ENCODE peak calls at places on chromosomes 2 and 18, in four cellular contexts. One of them, this sample, is unnamed.
A peak's percentile ranks its signal among the peaks of the same experiment; 100 is the strongest.

GRCh38 chr2:140596447-140596846 is 1534.4 kb downstream of the LRP1B start:
- ATAC-seq in IMR-90: no peak
- ATAC-seq in stimulated activated naive CD8-positive, alpha-beta T cell treated with anti-CD3 and anti-CD28 coated beads, Interleukin-15, amount 100 ng/mL, for 72 hours: no peak
- ATAC-seq in activated T-cell treated with anti-CD3 and anti-CD28 coated beads, Interleukin-2, amount 50 U/mL, for 4 hours: no peak
- ATAC-seq in this sample: no peak

GRCh38 chr2:24721470-24721869 is 71.7 kb downstream of the PTRHD1 start:
- ATAC-seq in IMR-90: peak; percentile 78
- ATAC-seq in stimulated activated naive CD8-positive, alpha-beta T cell treated with anti-CD3 and anti-CD28 coated beads, Interleukin-15, amount 100 ng/mL, for 72 hours: peak; percentile 66
- ATAC-seq in activated T-cell treated with anti-CD3 and anti-CD28 coated beads, Interleukin-2, amount 50 U/mL, for 4 hours: no peak
- ATAC-seq in this sample: peak; percentile 93

GRCh38 chr2:11636593-11637295 is 33.3 kb downstream of the NTSR2 start:
- ATAC-seq in IMR-90: no peak
- ATAC-seq in stimulated activated naive CD8-positive, alpha-beta T cell treated with anti-CD3 and anti-CD28 coated beads, Interleukin-15, amount 100 ng/mL, for 72 hours: peak; percentile 53
- ATAC-seq in activated T-cell treated with anti-CD3 and anti-CD28 coated beads, Interleukin-2, amount 50 U/mL, for 4 hours: no peak
- ATAC-seq in this sample: no peak

GRCh38 chr2:43104106-43104505 is 122.3 kb downstream of the ZFP36L2 start:
- ATAC-seq in IMR-90: no peak
- ATAC-seq in stimulated activated naive CD8-positive, alpha-beta T cell treated with anti-CD3 and anti-CD28 coated beads, Interleukin-15, amount 100 ng/mL, for 72 hours: no peak
- ATAC-seq in activated T-cell treated with anti-CD3 and anti-CD28 coated beads, Interleukin-2, amount 50 U/mL, for 4 hours: no peak
- ATAC-seq in this sample: no peak

GRCh38 chr18:23380001-23380550 is 73.0 kb upstream of the RIOK3 start:
- ATAC-seq in IMR-90: peak; percentile 52
- ATAC-seq in stimulated activated naive CD8-positive, alpha-beta T cell treated with anti-CD3 and anti-CD28 coated beads, Interleukin-15, amount 100 ng/mL, for 72 hours: no peak
- ATAC-seq in activated T-cell treated with anti-CD3 and anti-CD28 coated beads, Interleukin-2, amount 50 U/mL, for 4 hours: no peak
- ATAC-seq in this sample: no peak

GRCh38 chr2:211457325-211457724 is 900.9 kb downstream of the CPS1 start:
- ATAC-seq in IMR-90: no peak
- ATAC-seq in stimulated activated naive CD8-positive, alpha-beta T cell treated with anti-CD3 and anti-CD28 coated beads, Interleukin-15, amount 100 ng/mL, for 72 hours: no peak
- ATAC-seq in activated T-cell treated with anti-CD3 and anti-CD28 coated beads, Interleukin-2, amount 50 U/mL, for 4 hours: no peak
- ATAC-seq in this sample: no peak

GRCh38 chr18:79723036-79723435 is 43.4 kb downstream of the CTDP1 start:
- ATAC-seq in IMR-90: no peak
- ATAC-seq in stimulated activated naive CD8-positive, alpha-beta T cell treated with anti-CD3 and anti-CD28 coated beads, Interleukin-15, amount 100 ng/mL, for 72 hours: no peak
- ATAC-seq in activated T-cell treated with anti-CD3 and anti-CD28 coated beads, Interleukin-2, amount 50 U/mL, for 4 hours: no peak
- ATAC-seq in this sample: no peak

GRCh38 chr2:63614448-63614968 is 25.7 kb downstream of the MDH1 start:
- ATAC-seq in IMR-90: peak; percentile 85
- ATAC-seq in stimulated activated naive CD8-positive, alpha-beta T cell treated with anti-CD3 and anti-CD28 coated beads, Interleukin-15, amount 100 ng/mL, for 72 hours: no peak
- ATAC-seq in activated T-cell treated with anti-CD3 and anti-CD28 coated beads, Interleukin-2, amount 50 U/mL, for 4 hours: no peak
- ATAC-seq in this sample: no peak

GRCh38 chr2:25546852-25547251 is 126.5 kb downstream of the DTNB start:
- ATAC-seq in IMR-90: no peak
- ATAC-seq in stimulated activated naive CD8-positive, alpha-beta T cell treated with anti-CD3 and anti-CD28 coated beads, Interleukin-15, amount 100 ng/mL, for 72 hours: no peak
- ATAC-seq in activated T-cell treated with anti-CD3 and anti-CD28 coated beads, Interleukin-2, amount 50 U/mL, for 4 hours: no peak
- ATAC-seq in this sample: no peak

GRCh38 chr18:6170604-6171003 is 244.1 kb downstream of the L3MBTL4 start:
- ATAC-seq in IMR-90: no peak
- ATAC-seq in stimulated activated naive CD8-positive, alpha-beta T cell treated with anti-CD3 and anti-CD28 coated beads, Interleukin-15, amount 100 ng/mL, for 72 hours: no peak
- ATAC-seq in activated T-cell treated with anti-CD3 and anti-CD28 coated beads, Interleukin-2, amount 50 U/mL, for 4 hours: no peak
- ATAC-seq in this sample: no peak

GRCh38 chr18:61893304-61893970 is 630 bp upstream of the RNF152 start:
- ATAC-seq in IMR-90: peak; percentile 68
- ATAC-seq in stimulated activated naive CD8-positive, alpha-beta T cell treated with anti-CD3 and anti-CD28 coated beads, Interleukin-15, amount 100 ng/mL, for 72 hours: peak; percentile 65
- ATAC-seq in activated T-cell treated with anti-CD3 and anti-CD28 coated beads, Interleukin-2, amount 50 U/mL, for 4 hours: peak; percentile 70
- ATAC-seq in this sample: peak; percentile 68

GRCh38 chr2:111634050-111634784 is 249.8 kb downstream of the ANAPC1 start:
- ATAC-seq in IMR-90: no peak
- ATAC-seq in stimulated activated naive CD8-positive, alpha-beta T cell treated with anti-CD3 and anti-CD28 coated beads, Interleukin-15, amount 100 ng/mL, for 72 hours: peak; percentile 91
- ATAC-seq in activated T-cell treated with anti-CD3 and anti-CD28 coated beads, Interleukin-2, amount 50 U/mL, for 4 hours: peak; percentile 71
- ATAC-seq in this sample: peak; percentile 65

GRCh38 chr2:165162466-165162865 is 41.4 kb downstream of the SCN3A start:
- ATAC-seq in IMR-90: no peak
- ATAC-seq in stimulated activated naive CD8-positive, alpha-beta T cell treated with anti-CD3 and anti-CD28 coated beads, Interleukin-15, amount 100 ng/mL, for 72 hours: no peak
- ATAC-seq in activated T-cell treated with anti-CD3 and anti-CD28 coated beads, Interleukin-2, amount 50 U/mL, for 4 hours: no peak
- ATAC-seq in this sample: no peak

GRCh38 chr2:173521450-173522192 is 166.9 kb downstream of the CDCA7 start:
- ATAC-seq in IMR-90: no peak
- ATAC-seq in stimulated activated naive CD8-positive, alpha-beta T cell treated with anti-CD3 and anti-CD28 coated beads, Interleukin-15, amount 100 ng/mL, for 72 hours: no peak
- ATAC-seq in activated T-cell treated with anti-CD3 and anti-CD28 coated beads, Interleukin-2, amount 50 U/mL, for 4 hours: no peak
- ATAC-seq in this sample: no peak

GRCh38 chr2:43323810-43324588 is 97.6 kb upstream of the ZFP36L2 start:
- ATAC-seq in IMR-90: no peak
- ATAC-seq in stimulated activated naive CD8-positive, alpha-beta T cell treated with anti-CD3 and anti-CD28 coated beads, Interleukin-15, amount 100 ng/mL, for 72 hours: no peak
- ATAC-seq in activated T-cell treated with anti-CD3 and anti-CD28 coated beads, Interleukin-2, amount 50 U/mL, for 4 hours: no peak
- ATAC-seq in this sample: no peak

GRCh38 chr18:44778788-44779187 is 98.1 kb downstream of the SETBP1 start:
- ATAC-seq in IMR-90: no peak
- ATAC-seq in stimulated activated naive CD8-positive, alpha-beta T cell treated with anti-CD3 and anti-CD28 coated beads, Interleukin-15, amount 100 ng/mL, for 72 hours: no peak
- ATAC-seq in activated T-cell treated with anti-CD3 and anti-CD28 coated beads, Interleukin-2, amount 50 U/mL, for 4 hours: no peak
- ATAC-seq in this sample: no peak

GRCh38 chr18:22253676-22254075 is 84.3 kb downstream of the GATA6 start:
- ATAC-seq in IMR-90: no peak
- ATAC-seq in stimulated activated naive CD8-positive, alpha-beta T cell treated with anti-CD3 and anti-CD28 coated beads, Interleukin-15, amount 100 ng/mL, for 72 hours: no peak
- ATAC-seq in activated T-cell treated with anti-CD3 and anti-CD28 coated beads, Interleukin-2, amount 50 U/mL, for 4 hours: no peak
- ATAC-seq in this sample: no peak

GRCh38 chr2:39665811-39666488 is at the start of gene TMEM178A:
- ATAC-seq in IMR-90: peak; percentile 40
- ATAC-seq in stimulated activated naive CD8-positive, alpha-beta T cell treated with anti-CD3 and anti-CD28 coated beads, Interleukin-15, amount 100 ng/mL, for 72 hours: peak; percentile 62
- ATAC-seq in activated T-cell treated with anti-CD3 and anti-CD28 coated beads, Interleukin-2, amount 50 U/mL, for 4 hours: peak; percentile 62
- ATAC-seq in this sample: no peak

GRCh38 chr2:235675678-235676535 is 182.1 kb downstream of the AGAP1 start:
- ATAC-seq in IMR-90: peak; percentile 81
- ATAC-seq in stimulated activated naive CD8-positive, alpha-beta T cell treated with anti-CD3 and anti-CD28 coated beads, Interleukin-15, amount 100 ng/mL, for 72 hours: no peak
- ATAC-seq in activated T-cell treated with anti-CD3 and anti-CD28 coated beads, Interleukin-2, amount 50 U/mL, for 4 hours: no peak
- ATAC-seq in this sample: peak; percentile 67

GRCh38 chr2:33275689-33276444 is 200.6 kb upstream of the RASGRP3 start:
- ATAC-seq in IMR-90: peak; percentile 79
- ATAC-seq in stimulated activated naive CD8-positive, alpha-beta T cell treated with anti-CD3 and anti-CD28 coated beads, Interleukin-15, amount 100 ng/mL, for 72 hours: peak; percentile 37
- ATAC-seq in activated T-cell treated with anti-CD3 and anti-CD28 coated beads, Interleukin-2, amount 50 U/mL, for 4 hours: peak; percentile 87
- ATAC-seq in this sample: peak; percentile 94

GRCh38 chr2:150697596-150697995 is 210.1 kb upstream of the RND3 start:
- ATAC-seq in IMR-90: no peak
- ATAC-seq in stimulated activated naive CD8-positive, alpha-beta T cell treated with anti-CD3 and anti-CD28 coated beads, Interleukin-15, amount 100 ng/mL, for 72 hours: no peak
- ATAC-seq in activated T-cell treated with anti-CD3 and anti-CD28 coated beads, Interleukin-2, amount 50 U/mL, for 4 hours: no peak
- ATAC-seq in this sample: no peak

GRCh38 chr2:46900381-46900780 is 15.2 kb downstream of the MCFD2 start:
- ATAC-seq in IMR-90: no peak
- ATAC-seq in stimulated activated naive CD8-positive, alpha-beta T cell treated with anti-CD3 and anti-CD28 coated beads, Interleukin-15, amount 100 ng/mL, for 72 hours: no peak
- ATAC-seq in activated T-cell treated with anti-CD3 and anti-CD28 coated beads, Interleukin-2, amount 50 U/mL, for 4 hours: no peak
- ATAC-seq in this sample: no peak

GRCh38 chr18:9595197-9595596 is 19.2 kb downstream of the PPP4R1 start:
- ATAC-seq in IMR-90: peak; percentile 50
- ATAC-seq in stimulated activated naive CD8-positive, alpha-beta T cell treated with anti-CD3 and anti-CD28 coated beads, Interleukin-15, amount 100 ng/mL, for 72 hours: no peak
- ATAC-seq in activated T-cell treated with anti-CD3 and anti-CD28 coated beads, Interleukin-2, amount 50 U/mL, for 4 hours: no peak
- ATAC-seq in this sample: no peak

GRCh38 chr2:215286309-215286708 is 25.6 kb upstream of the ATIC start:
- ATAC-seq in IMR-90: no peak
- ATAC-seq in stimulated activated naive CD8-positive, alpha-beta T cell treated with anti-CD3 and anti-CD28 coated beads, Interleukin-15, amount 100 ng/mL, for 72 hours: no peak
- ATAC-seq in activated T-cell treated with anti-CD3 and anti-CD28 coated beads, Interleukin-2, amount 50 U/mL, for 4 hours: no peak
- ATAC-seq in this sample: no peak

GRCh38 chr18:58320907-58321561 is 277.0 kb downstream of the NEDD4L start:
- ATAC-seq in IMR-90: no peak
- ATAC-seq in stimulated activated naive CD8-positive, alpha-beta T cell treated with anti-CD3 and anti-CD28 coated beads, Interleukin-15, amount 100 ng/mL, for 72 hours: no peak
- ATAC-seq in activated T-cell treated with anti-CD3 and anti-CD28 coated beads, Interleukin-2, amount 50 U/mL, for 4 hours: no peak
- ATAC-seq in this sample: no peak

GRCh38 chr2:172374318-172375240 is 52.8 kb upstream of the ITGA6 start:
- ATAC-seq in IMR-90: no peak
- ATAC-seq in stimulated activated naive CD8-positive, alpha-beta T cell treated with anti-CD3 and anti-CD28 coated beads, Interleukin-15, amount 100 ng/mL, for 72 hours: no peak
- ATAC-seq in activated T-cell treated with anti-CD3 and anti-CD28 coated beads, Interleukin-2, amount 50 U/mL, for 4 hours: no peak
- ATAC-seq in this sample: no peak

GRCh38 chr18:46877329-46877987 is 39.8 kb downstream of the PIAS2 start:
- ATAC-seq in IMR-90: no peak
- ATAC-seq in stimulated activated naive CD8-positive, alpha-beta T cell treated with anti-CD3 and anti-CD28 coated beads, Interleukin-15, amount 100 ng/mL, for 72 hours: no peak
- ATAC-seq in activated T-cell treated with anti-CD3 and anti-CD28 coated beads, Interleukin-2, amount 50 U/mL, for 4 hours: no peak
- ATAC-seq in this sample: no peak

GRCh38 chr18:46297621-46298020 is 193.4 kb downstream of the HAUS1 start:
- ATAC-seq in IMR-90: no peak
- ATAC-seq in stimulated activated naive CD8-positive, alpha-beta T cell treated with anti-CD3 and anti-CD28 coated beads, Interleukin-15, amount 100 ng/mL, for 72 hours: peak; percentile 73
- ATAC-seq in activated T-cell treated with anti-CD3 and anti-CD28 coated beads, Interleukin-2, amount 50 U/mL, for 4 hours: no peak
- ATAC-seq in this sample: peak; percentile 48

GRCh38 chr2:23330214-23330613 is 54.8 kb upstream of the KLHL29 start:
- ATAC-seq in IMR-90: peak; percentile 53
- ATAC-seq in stimulated activated naive CD8-positive, alpha-beta T cell treated with anti-CD3 and anti-CD28 coated beads, Interleukin-15, amount 100 ng/mL, for 72 hours: no peak
- ATAC-seq in activated T-cell treated with anti-CD3 and anti-CD28 coated beads, Interleukin-2, amount 50 U/mL, for 4 hours: no peak
- ATAC-seq in this sample: no peak

GRCh38 chr2:96344011-96344410 is 8.4 kb downstream of the NCAPH start:
- ATAC-seq in IMR-90: peak; percentile 50
- ATAC-seq in stimulated activated naive CD8-positive, alpha-beta T cell treated with anti-CD3 and anti-CD28 coated beads, Interleukin-15, amount 100 ng/mL, for 72 hours: peak; percentile 72
- ATAC-seq in activated T-cell treated with anti-CD3 and anti-CD28 coated beads, Interleukin-2, amount 50 U/mL, for 4 hours: peak; percentile 84
- ATAC-seq in this sample: peak; percentile 83

GRCh38 chr2:31859959-31860358 is 150.8 kb downstream of the MEMO1 start:
- ATAC-seq in IMR-90: peak; percentile 82
- ATAC-seq in stimulated activated naive CD8-positive, alpha-beta T cell treated with anti-CD3 and anti-CD28 coated beads, Interleukin-15, amount 100 ng/mL, for 72 hours: no peak
- ATAC-seq in activated T-cell treated with anti-CD3 and anti-CD28 coated beads, Interleukin-2, amount 50 U/mL, for 4 hours: no peak
- ATAC-seq in this sample: no peak

GRCh38 chr18:76875390-76876330 is 53.3 kb downstream of the ZNF236 start:
- ATAC-seq in IMR-90: peak; percentile 66
- ATAC-seq in stimulated activated naive CD8-positive, alpha-beta T cell treated with anti-CD3 and anti-CD28 coated beads, Interleukin-15, amount 100 ng/mL, for 72 hours: peak; percentile 65
- ATAC-seq in activated T-cell treated with anti-CD3 and anti-CD28 coated beads, Interleukin-2, amount 50 U/mL, for 4 hours: no peak
- ATAC-seq in this sample: peak; percentile 57

GRCh38 chr2:164869420-164869772 is 27.8 kb upstream of the COBLL1 start:
- ATAC-seq in IMR-90: no peak
- ATAC-seq in stimulated activated naive CD8-positive, alpha-beta T cell treated with anti-CD3 and anti-CD28 coated beads, Interleukin-15, amount 100 ng/mL, for 72 hours: no peak
- ATAC-seq in activated T-cell treated with anti-CD3 and anti-CD28 coated beads, Interleukin-2, amount 50 U/mL, for 4 hours: no peak
- ATAC-seq in this sample: no peak

GRCh38 chr2:100754951-100755350 is 65.0 kb upstream of the NPAS2 start:
- ATAC-seq in IMR-90: no peak
- ATAC-seq in stimulated activated naive CD8-positive, alpha-beta T cell treated with anti-CD3 and anti-CD28 coated beads, Interleukin-15, amount 100 ng/mL, for 72 hours: no peak
- ATAC-seq in activated T-cell treated with anti-CD3 and anti-CD28 coated beads, Interleukin-2, amount 50 U/mL, for 4 hours: no peak
- ATAC-seq in this sample: no peak

GRCh38 chr2:53004413-53004812 is 763.2 kb upstream of the CHAC2 start:
- ATAC-seq in IMR-90: no peak
- ATAC-seq in stimulated activated naive CD8-positive, alpha-beta T cell treated with anti-CD3 and anti-CD28 coated beads, Interleukin-15, amount 100 ng/mL, for 72 hours: no peak
- ATAC-seq in activated T-cell treated with anti-CD3 and anti-CD28 coated beads, Interleukin-2, amount 50 U/mL, for 4 hours: no peak
- ATAC-seq in this sample: no peak

GRCh38 chr2:224016963-224017362 is 22.1 kb downstream of the SERPINE2 start:
- ATAC-seq in IMR-90: no peak
- ATAC-seq in stimulated activated naive CD8-positive, alpha-beta T cell treated with anti-CD3 and anti-CD28 coated beads, Interleukin-15, amount 100 ng/mL, for 72 hours: peak; percentile 92
- ATAC-seq in activated T-cell treated with anti-CD3 and anti-CD28 coated beads, Interleukin-2, amount 50 U/mL, for 4 hours: peak; percentile 56
- ATAC-seq in this sample: peak; percentile 67

GRCh38 chr2:240288087-240288521 is 147.4 kb upstream of the GPC1 start:
- ATAC-seq in IMR-90: no peak
- ATAC-seq in stimulated activated naive CD8-positive, alpha-beta T cell treated with anti-CD3 and anti-CD28 coated beads, Interleukin-15, amount 100 ng/mL, for 72 hours: no peak
- ATAC-seq in activated T-cell treated with anti-CD3 and anti-CD28 coated beads, Interleukin-2, amount 50 U/mL, for 4 hours: no peak
- ATAC-seq in this sample: no peak